ENCODE peak calls at places on chromosomes 2 and 18, in four cellular contexts. One of them, this sample, is unnamed.

GRCh38 chr2:223523541-223523940 is 78.6 kb downstream of the SCG2 start:
- DNase-seq in body of pancreas: no peak
- DNase-seq in transverse colon: no peak
- DNase-seq in endothelial cell: no peak
- DNase-seq in this sample: no peak

GRCh38 chr2:200298816-200299215 is 7.7 kb upstream of the SPATS2L start:
- DNase-seq in body of pancreas: no peak
- DNase-seq in transverse colon: no peak
- DNase-seq in endothelial cell: no peak
- DNase-seq in this sample: no peak

GRCh38 chr2:142176941-142177340 is 46.1 kb upstream of the LRP1B start:
- DNase-seq in endothelial cell: no peak
- DNase-seq in body of pancreas: no peak
- DNase-seq in transverse colon: no peak
- DNase-seq in this sample: no peak

GRCh38 chr2:121596221-121597080 is 52.8 kb downstream of the CLASP1 start:
- DNase-seq in transverse colon: peak
- DNase-seq in body of pancreas: peak
- DNase-seq in endothelial cell: peak
- DNase-seq in this sample: peak

GRCh38 chr18:48679236-48679635 is 140.4 kb downstream of the CTIF start:
- DNase-seq in transverse colon: no peak
- DNase-seq in body of pancreas: no peak
- DNase-seq in endothelial cell: no peak
- DNase-seq in this sample: no peak

GRCh38 chr2:82109418-82109817 is 1804.9 kb upstream of the LRRTM1 start:
- DNase-seq in endothelial cell: no peak
- DNase-seq in transverse colon: no peak
- DNase-seq in body of pancreas: no peak
- DNase-seq in this sample: no peak

GRCh38 chr2:219752731-219753130 is 125.3 kb downstream of the SLC4A3 start:
- DNase-seq in transverse colon: no peak
- DNase-seq in body of pancreas: no peak
- DNase-seq in endothelial cell: no peak
- DNase-seq in this sample: no peak

GRCh38 chr2:224836263-224836662 is 120.1 kb upstream of the CCDC195 start:
- DNase-seq in endothelial cell: no peak
- DNase-seq in body of pancreas: no peak
- DNase-seq in transverse colon: no peak
- DNase-seq in this sample: no peak

GRCh38 chr2:84880395-84880644 is 564 bp downstream of the TRABD2A start:
- DNase-seq in transverse colon: no peak
- DNase-seq in body of pancreas: no peak
- DNase-seq in endothelial cell: no peak
- DNase-seq in this sample: no peak

GRCh38 chr2:214482716-214483115 is 71.9 kb downstream of the VWC2L start:
- DNase-seq in endothelial cell: no peak
- DNase-seq in transverse colon: no peak
- DNase-seq in body of pancreas: no peak
- DNase-seq in this sample: no peak

GRCh38 chr2:234139755-234140154 is 89.3 kb downstream of the SPP2 start:
- DNase-seq in transverse colon: no peak
- DNase-seq in body of pancreas: no peak
- DNase-seq in endothelial cell: no peak
- DNase-seq in this sample: no peak

GRCh38 chr2:6914829-6915228 is 2.4 kb upstream of the RNF144A start:
- DNase-seq in body of pancreas: peak
- DNase-seq in transverse colon: no peak
- DNase-seq in endothelial cell: no peak
- DNase-seq in this sample: no peak

GRCh38 chr18:22170421-22171262 is 1.3 kb downstream of the GATA6 start:
- DNase-seq in body of pancreas: peak
- DNase-seq in endothelial cell: no peak
- DNase-seq in transverse colon: peak
- DNase-seq in this sample: peak

GRCh38 chr18:54875063-54875462 is 46.8 kb downstream of the RAB27B start:
- DNase-seq in transverse colon: no peak
- DNase-seq in body of pancreas: no peak
- DNase-seq in endothelial cell: no peak
- DNase-seq in this sample: no peak

DNA sequence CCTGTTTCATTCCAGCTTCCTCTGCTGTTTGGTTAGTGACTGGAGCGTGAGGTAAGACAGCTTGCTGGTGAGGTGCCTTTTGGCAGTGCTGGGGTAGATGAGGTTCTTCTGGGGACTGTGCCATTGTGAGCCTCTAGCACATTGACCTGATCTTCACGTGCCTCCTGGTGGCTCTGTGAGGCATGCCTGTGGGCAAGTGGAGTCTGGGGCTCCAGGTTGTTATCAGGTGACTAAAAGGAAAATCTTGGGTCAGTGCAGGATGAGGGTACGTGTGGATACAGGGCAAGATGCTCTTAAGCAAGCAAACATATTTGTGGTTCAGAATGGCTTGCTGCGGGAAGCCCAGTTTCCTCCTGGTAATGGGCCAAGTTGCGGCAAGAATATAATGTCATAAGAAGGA is 75.4 kb downstream of the FHOD3 start:
- DNase-seq in endothelial cell: no peak
- DNase-seq in body of pancreas: no peak
- DNase-seq in transverse colon: no peak
- DNase-seq in this sample: no peak
- TF ChIP-seq CTCF in endothelial cell: no peak
- TF ChIP-seq CTCF in body of pancreas: no peak
- TF ChIP-seq CTCF in transverse colon: no peak
- TF ChIP-seq CTCF in this sample: no peak

GRCh38 chr18:25614168-25614567 is 262.2 kb upstream of the ZNF521 start:
- DNase-seq in transverse colon: no peak
- DNase-seq in body of pancreas: no peak
- DNase-seq in endothelial cell: no peak
- DNase-seq in this sample: no peak
- TF ChIP-seq CTCF in transverse colon: no peak
- TF ChIP-seq CTCF in body of pancreas: no peak
- TF ChIP-seq CTCF in endothelial cell: no peak
- TF ChIP-seq CTCF in this sample: no peak

DNA sequence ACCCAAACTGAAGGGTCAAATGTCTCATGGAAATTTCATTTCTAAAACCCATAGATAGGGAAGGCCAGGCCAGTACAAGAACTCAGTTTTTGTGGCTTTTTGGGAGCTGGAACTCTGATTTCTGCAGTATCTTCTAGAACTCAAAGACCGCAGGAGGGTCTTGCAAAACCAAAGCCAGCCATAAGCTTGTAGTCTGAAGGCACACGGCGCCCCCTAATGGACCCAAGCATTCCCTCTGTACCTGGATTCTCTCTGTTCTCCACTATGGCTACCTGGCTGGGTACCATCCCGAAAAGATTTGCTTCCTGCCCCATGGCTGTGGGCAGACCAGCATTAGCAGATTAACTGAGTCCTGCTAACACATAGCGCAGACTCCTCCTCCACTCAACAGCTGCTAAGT is 229.0 kb upstream of the SLC14A2 start:
- DNase-seq in endothelial cell: peak
- DNase-seq in transverse colon: peak
- DNase-seq in body of pancreas: peak
- DNase-seq in this sample: no peak
- TF ChIP-seq CTCF in endothelial cell: peak
- TF ChIP-seq CTCF in transverse colon: peak
- TF ChIP-seq CTCF in body of pancreas: peak
- TF ChIP-seq CTCF in this sample: peak

DNA sequence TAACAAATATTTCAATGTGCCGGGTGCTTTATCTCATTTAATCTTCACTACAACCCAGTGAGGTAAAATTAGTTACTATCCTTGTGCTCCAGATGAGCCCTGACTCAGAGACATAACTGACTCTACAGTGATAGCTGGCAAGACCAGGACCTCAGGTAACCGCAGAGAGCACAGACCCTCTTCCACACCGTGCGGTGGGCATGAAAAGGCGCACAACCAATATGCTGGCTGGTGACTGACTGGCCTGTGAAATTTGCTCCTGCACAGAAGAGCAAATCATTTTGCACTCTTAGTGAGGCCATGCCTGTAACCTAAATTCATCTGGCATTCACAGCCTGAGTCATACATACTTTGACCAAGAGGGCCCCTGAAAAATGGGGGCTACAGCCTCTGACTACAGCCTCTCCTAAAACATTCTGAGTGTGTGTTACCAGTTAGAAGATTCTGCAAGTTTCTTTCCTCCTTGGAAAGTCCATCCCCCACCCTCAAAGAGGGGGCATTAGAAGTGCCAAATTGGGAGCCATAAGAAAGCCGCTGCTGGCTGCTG is 22.4 kb upstream of the MSGN1 start:
- DNase-seq in body of pancreas: no peak
- DNase-seq in transverse colon: no peak
- DNase-seq in endothelial cell: no peak
- DNase-seq in this sample: no peak
- TF ChIP-seq CTCF in body of pancreas: no peak
- TF ChIP-seq CTCF in transverse colon: no peak
- TF ChIP-seq CTCF in endothelial cell: no peak
- TF ChIP-seq CTCF in this sample: no peak

This sample was measured in tibial nerve.